ENCODE peak calls at places on chromosomes 4 and X, in four cellular contexts. M, C, L and H are unnamed samples.

GRCh38 chr4:88792268-88792781 is 94.7 kb upstream of the NAP1L5 start:
- DNase-seq in M (peak), L (no peak), C (no peak), H (peak)

GRCh38 chr4:134911941-134912340 is 710.4 kb upstream of the PABPC4L start:
- DNase-seq in C (no peak), L (no peak), M (no peak), H (no peak)

GRCh38 chrX:110915579-110915978 is 120.0 kb upstream of the CHRDL1 start:
- DNase-seq in C (no peak), M (no peak), L (no peak), H (no peak)

GRCh38 chr4:141027421-141027820 is 105.8 kb downstream of the RNF150 start:
- DNase-seq in M (no peak), C (no peak), L (no peak), H (no peak)

GRCh38 chrX:134377537-134377936 is 82.4 kb upstream of the HPRT1 start:
- DNase-seq in M (peak), C (no peak), L (no peak), H (no peak)

GRCh38 chrX:65677954-65678469 is 10.6 kb downstream of the MSN start:
- DNase-seq in M (no peak), C (no peak), L (no peak), H (no peak)

GRCh38 chrX:30751497-30751896 is 98.3 kb downstream of the GK start:
- DNase-seq in C (no peak), M (no peak), L (no peak), H (no peak)

GRCh38 chr4:110487873-110488272 is 11.9 kb downstream of the ENPEP start:
- DNase-seq in C (no peak), L (no peak), M (peak), H (no peak)

GRCh38 chr4:78542373-78542772 is 9.2 kb upstream of the ANXA3 start:
- DNase-seq in M (peak), L (no peak), C (no peak), H (no peak)

GRCh38 chr4:95694411-95694810 is 145.5 kb upstream of the PDHA2 start:
- DNase-seq in L (no peak), M (no peak), C (no peak), H (no peak)

GRCh38 chr4:22483551-22483981 is 32.3 kb downstream of the ADGRA3 start:
- DNase-seq in C (no peak), L (no peak), M (no peak), H (peak)

DNA sequence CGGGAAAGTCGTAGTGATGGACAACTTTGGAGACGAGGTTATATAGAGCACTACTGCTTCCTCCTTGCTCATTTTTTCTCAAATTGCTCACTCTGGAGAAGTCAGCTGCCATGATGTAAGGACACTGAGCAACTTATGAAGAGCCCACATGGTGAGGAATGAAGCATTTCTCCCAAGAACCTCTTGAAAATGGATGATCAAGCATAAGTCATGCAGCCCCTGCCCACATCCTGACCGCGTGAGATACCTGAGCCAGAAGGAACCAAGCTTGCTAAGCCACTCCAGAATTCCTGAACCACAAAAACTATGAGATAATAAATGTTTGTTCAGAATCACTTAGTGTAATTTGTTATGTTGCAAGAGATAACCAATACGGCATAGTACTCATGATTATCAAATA is 42.8 kb downstream of the PDE5A start:
- DNase-seq in C (no peak), L (no peak), M (no peak), H (no peak)
- TF ChIP-seq NR2C2 in C (no peak), L (no peak), M (no peak), H (no peak)

DNA sequence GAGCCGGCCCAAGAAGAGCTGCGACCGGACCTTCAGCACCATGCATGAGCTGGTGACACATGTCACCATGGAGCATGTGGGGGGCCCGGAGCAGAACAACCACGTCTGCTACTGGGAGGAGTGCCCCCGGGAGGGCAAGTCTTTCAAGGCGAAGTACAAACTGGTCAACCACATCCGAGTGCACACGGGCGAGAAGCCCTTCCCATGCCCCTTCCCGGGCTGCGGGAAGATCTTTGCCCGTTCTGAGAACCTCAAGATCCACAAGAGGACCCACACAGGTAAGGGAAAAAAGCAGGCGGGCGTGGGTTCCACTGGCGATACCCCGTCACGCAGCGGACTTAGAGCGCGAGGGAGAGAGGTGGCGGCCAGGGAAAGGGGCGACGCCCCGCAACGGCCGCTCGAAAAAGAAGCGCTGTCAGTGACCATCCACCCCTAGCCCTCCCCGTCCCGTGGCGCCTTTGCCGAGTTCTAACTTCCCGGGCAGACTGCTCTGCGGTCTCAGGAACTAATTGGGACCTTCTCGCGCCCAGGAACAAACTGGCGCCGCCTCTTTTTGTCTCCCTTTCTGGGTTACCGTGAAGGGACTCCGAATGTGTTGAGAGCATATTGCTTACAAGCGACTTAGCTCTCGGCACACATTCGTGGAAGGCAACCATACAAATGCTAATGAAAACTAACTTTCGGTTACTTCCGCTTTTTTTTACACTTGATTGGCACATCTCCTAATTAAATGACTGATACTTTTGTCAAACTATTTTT is 1.7 kb downstream of the ZIC3 start:
- DNase-seq in C (no peak), L (no peak), M (no peak), H (no peak)
- TF ChIP-seq NR2C2 in C (no peak), L (no peak), M (no peak), H (no peak)

DNA sequence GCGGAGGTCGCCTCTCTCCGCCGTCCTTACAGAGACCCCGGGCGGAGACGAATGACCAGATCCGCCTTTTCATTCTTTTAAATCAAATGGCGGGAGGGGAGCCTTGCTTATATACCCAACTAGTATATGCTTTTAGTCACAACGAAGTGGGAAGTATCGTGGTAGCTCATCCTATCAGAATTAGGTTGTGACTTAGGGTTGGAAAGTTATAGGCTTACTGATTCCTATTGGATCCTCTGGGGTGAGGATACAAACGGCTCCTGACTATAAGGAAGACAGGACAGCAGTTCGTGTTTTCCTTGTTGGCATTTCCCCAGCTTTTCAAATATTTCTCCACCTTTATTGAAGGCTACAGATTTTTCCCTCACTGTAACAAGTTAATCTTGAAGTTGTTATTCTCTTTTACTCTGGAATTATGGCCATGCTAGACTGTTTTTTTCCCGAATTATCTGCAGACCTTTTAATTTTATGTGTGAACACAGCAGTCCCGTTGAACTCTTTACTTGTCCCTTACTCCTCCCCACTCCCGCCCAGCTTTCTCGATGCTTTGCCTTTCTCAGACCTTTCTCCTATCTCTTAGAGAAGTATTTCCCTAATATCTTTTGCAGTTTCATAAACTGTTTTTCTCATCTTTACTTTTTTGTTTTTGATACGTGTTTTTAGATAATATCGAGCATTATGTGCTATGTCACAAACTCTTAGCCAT is 623 bp downstream of the CEP44 start:
- DNase-seq in L (no peak), M (peak), C (no peak), H (no peak)
- TF ChIP-seq NR2C2 in L (no peak), M (no peak), C (no peak), H (no peak)

GRCh38 chr4:154124539-154125255 is 335.8 kb upstream of the SFRP2 start:
- DNase-seq in L (no peak), M (no peak), C (no peak), H (no peak)

GRCh38 chr4:154125340-154125739 is 336.5 kb upstream of the SFRP2 start:
- DNase-seq in C (no peak), M (no peak), L (no peak), H (no peak)

GRCh38 chr4:154120690-154121089 is 331.8 kb upstream of the SFRP2 start:
- DNase-seq in C (no peak), M (no peak), L (no peak), H (no peak)

GRCh38 chr4:154126276-154126675 is 337.4 kb upstream of the SFRP2 start:
- DNase-seq in C (no peak), M (no peak), L (no peak), H (no peak)

DNA sequence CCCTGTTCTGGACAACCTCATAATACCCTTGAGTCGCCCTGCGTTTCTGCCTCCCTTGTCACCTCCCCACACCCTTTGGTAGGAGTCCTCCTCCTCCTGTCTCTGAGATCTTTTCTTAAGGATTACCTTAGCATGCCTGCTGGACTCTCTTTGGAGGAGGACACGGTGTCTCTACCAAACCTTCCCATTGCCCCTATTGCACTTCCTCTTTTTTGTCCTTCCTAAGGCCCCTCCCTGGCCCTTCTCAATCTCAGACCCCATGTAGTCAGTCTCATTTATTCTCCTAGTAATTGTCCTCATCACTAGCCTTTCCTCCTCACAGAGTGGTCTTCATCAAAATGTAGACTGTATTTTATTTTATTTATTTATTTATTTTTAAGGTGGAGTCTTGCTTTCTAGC is 335.0 kb upstream of the SFRP2 start:
- DNase-seq in C (no peak), M (no peak), L (no peak), H (no peak)
- TF ChIP-seq NR2C2 in C (no peak), M (no peak), L (no peak), H (no peak)

GRCh38 chr4:41668024-41668423 is 80.5 kb downstream of the PHOX2B start:
- DNase-seq in M (no peak), L (no peak), C (no peak), H (no peak)

GRCh38 chr4:41670982-41671381 is 77.5 kb downstream of the PHOX2B start:
- DNase-seq in M (no peak), L (no peak), C (no peak), H (no peak)

GRCh38 chr4:41665808-41666207 is 82.7 kb downstream of the PHOX2B start:
- DNase-seq in L (no peak), C (no peak), M (no peak), H (no peak)

GRCh38 chr4:41670530-41670929 is 78.0 kb downstream of the PHOX2B start:
- DNase-seq in C (no peak), L (no peak), M (no peak), H (no peak)
- TF ChIP-seq NR2C2 in C (no peak), L (no peak), M (no peak), H (no peak)

GRCh38 chr4:98446499-98447375 is 185.6 kb downstream of the RAP1GDS1 start:
- DNase-seq in M (no peak), C (no peak), L (no peak), H (peak)
- TF ChIP-seq NR2C2 in M (no peak), C (no peak), L (no peak), H (no peak)

GRCh38 chr4:26330946-26331345 is 10.1 kb downstream of the RBPJ start:
- DNase-seq in C (no peak), M (peak), L (no peak), H (no peak)
- TF ChIP-seq NR2C2 in C (no peak), M (no peak), L (no peak), H (no peak)

DNA sequence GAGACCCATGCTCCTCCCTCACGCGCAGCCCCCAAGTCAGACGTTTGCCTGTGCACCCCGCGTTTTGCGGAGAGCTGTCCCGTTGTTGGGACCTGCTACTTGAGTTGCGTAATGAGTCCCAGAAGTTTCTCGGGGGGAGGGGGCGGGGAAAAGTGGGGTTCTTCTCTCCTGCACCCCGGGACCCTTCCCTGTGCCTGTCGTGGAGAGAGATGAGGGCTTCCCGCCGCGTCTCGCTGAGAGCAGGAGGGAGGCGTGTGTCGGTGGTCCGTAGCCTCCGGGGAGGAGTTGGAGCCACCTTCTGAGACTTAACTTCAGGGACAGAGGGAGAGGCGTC is 655 bp downstream of the AFF1 start:
- DNase-seq in C (no peak), M (no peak), L (no peak), H (no peak)
- TF ChIP-seq NR2C2 in C (no peak), M (no peak), L (no peak), H (no peak)